ENCODE peak calls at places on chromosomes 3 and 15, in six cellular contexts. T is tibial artery; C is RCC 7860; E is HepG2; V is activated naive CD4-positive, alpha-beta T cell treated with anti-CD3 and anti-CD28 coated beads, Interleukin-2, amount 50 U/mL, for 16 hours; K is NCI-H1930. A is an unnamed sample.

GRCh38 chr3:157089455-157090221 is 70.3 kb downstream of the CCNL1 start:
- DNase-seq in K (no peak), V (peak), C (peak), T (no peak), E (no peak), A (peak)

GRCh38 chr3:161266731-161267150 is 45.6 kb downstream of the NMD3 start:
- DNase-seq in E (peak), C (no peak), T (no peak), V (no peak), K (peak), A (peak)

GRCh38 chr3:15579071-15579470 is 22.3 kb downstream of the HACL1 start:
- DNase-seq in T (no peak), K (no peak), C (no peak), V (no peak), E (no peak), A (no peak)

GRCh38 chr3:45978348-45978747 is 17.3 kb downstream of the FYCO1 start:
- DNase-seq in V (peak), C (no peak), E (no peak), K (no peak), T (no peak), A (no peak)

GRCh38 chr15:40054056-40054745 is 15.2 kb upstream of the SRP14 start:
- DNase-seq in E (no peak), V (no peak), T (no peak), K (no peak), C (no peak), A (peak)

GRCh38 chr15:57591822-57592367 is at the start of gene MYZAP:
- DNase-seq in E (no peak), K (no peak), V (peak), C (no peak), T (peak), A (no peak)

GRCh38 chr15:75167588-75168076 is 34.0 kb upstream of the C15orf39 start:
- DNase-seq in C (no peak), E (no peak), K (no peak), T (no peak), V (no peak), A (peak)

GRCh38 chr15:83215306-83215705 is 7.7 kb upstream of the HDGFL3 start:
- DNase-seq in E (no peak), T (no peak), C (no peak), K (no peak), V (no peak), A (no peak)

GRCh38 chr3:13189639-13190375 is 116.6 kb upstream of the IQSEC1 start:
- DNase-seq in T (peak), V (no peak), E (peak), K (no peak), C (peak), A (peak)

GRCh38 chr3:124832782-124833709 is 54.1 kb downstream of the ITGB5 start:
- DNase-seq in K (no peak), E (no peak), V (no peak), C (peak), T (no peak), A (peak)

GRCh38 chr3:148439254-148439822 is 258.4 kb upstream of the AGTR1 start:
- DNase-seq in K (no peak), V (no peak), E (no peak), T (no peak), C (no peak), A (no peak)

GRCh38 chr15:64354683-64355558 is 1.1 kb downstream of the CSNK1G1 start:
- DNase-seq in E (no peak), T (peak), C (no peak), K (no peak), V (peak), A (no peak)

GRCh38 chr3:65894126-65894525 is 144.6 kb downstream of the MAGI1 start:
- DNase-seq in K (no peak), E (no peak), C (no peak), V (no peak), T (no peak), A (no peak)

GRCh38 chr3:47802734-47803477 is at the start of gene DHX30:
- DNase-seq in C (peak), K (peak), T (peak), V (peak), E (peak), A (peak)

GRCh38 chr3:130677310-130677709 is 69.3 kb downstream of the PIK3R4 start:
- DNase-seq in K (no peak), V (no peak), C (no peak), T (no peak), E (no peak), A (no peak)

GRCh38 chr15:99000001-99000590 is 7.5 kb downstream of the PGPEP1L start:
- DNase-seq in V (no peak), C (no peak), K (no peak), E (no peak), T (no peak), A (no peak)

GRCh38 chr15:67274236-67274635 is 19.6 kb downstream of the IQCH start:
- DNase-seq in K (no peak), V (no peak), C (no peak), E (no peak), T (no peak), A (no peak)

GRCh38 chr3:157438371-157438735 is 1.7 kb downstream of the PTX3 start:
- DNase-seq in K (no peak), E (no peak), T (no peak), V (no peak), C (no peak), A (no peak)

GRCh38 chr3:71309342-71309741 is 274.2 kb downstream of the FOXP1 start:
- DNase-seq in C (no peak), V (peak), K (no peak), T (no peak), E (no peak), A (no peak)

GRCh38 chr3:159762238-159762637 is 226.4 kb upstream of the IL12A start:
- DNase-seq in K (no peak), C (peak), E (no peak), T (no peak), V (no peak), A (no peak)

GRCh38 chr3:72957303-72957702 is 39.3 kb upstream of the PPP4R2 start:
- DNase-seq in C (no peak), T (no peak), V (no peak), E (peak), K (no peak), A (no peak)

GRCh38 chr3:183475019-183475418 is 46.6 kb upstream of the MCF2L2 start:
- DNase-seq in V (no peak), C (no peak), K (no peak), E (no peak), T (no peak), A (no peak)

GRCh38 chr15:76285241-76285825 is 25.9 kb downstream of the ETFA start:
- DNase-seq in E (peak), C (no peak), V (no peak), K (no peak), T (no peak), A (peak)

GRCh38 chr3:119649764-119650163 is 10.6 kb downstream of the POPDC2 start:
- DNase-seq in T (no peak), V (no peak), K (no peak), C (no peak), E (no peak), A (peak)

GRCh38 chr3:15204005-15204404 is 2.0 kb upstream of the CAPN7 start:
- DNase-seq in V (no peak), E (peak), C (peak), T (no peak), K (no peak), A (peak)

GRCh38 chr3:175743733-175744400 is 884.7 kb downstream of the NAALADL2 start:
- DNase-seq in K (no peak), C (peak), V (no peak), T (no peak), E (no peak), A (peak)

GRCh38 chr15:81054236-81054635 is 53.5 kb downstream of the TLNRD1 start:
- DNase-seq in V (no peak), K (no peak), E (no peak), T (no peak), C (no peak), A (no peak)

GRCh38 chr3:852033-852432 is 240.8 kb upstream of the CNTN6 start:
- DNase-seq in E (no peak), K (no peak), C (no peak), T (no peak), V (no peak), A (no peak)

GRCh38 chr15:46703352-46703861 is 1013.9 kb upstream of the SEMA6D start:
- DNase-seq in K (no peak), E (no peak), V (no peak), C (no peak), T (no peak), A (no peak)

GRCh38 chr3:188673509-188674239 is 498.1 kb upstream of the TPRG1 start:
- DNase-seq in K (no peak), V (no peak), T (no peak), E (no peak), C (no peak), A (peak)

A was measured in IMR-90.